ENCODE peak calls at places on chromosomes 12 and 14, in ten cellular contexts. Z is uterus, M is lower leg skin, A is ovary, L is thyroid gland, J is IMR-90, C is A549, X is body of pancreas, Y is stomach, I is transverse colon. E is an unnamed sample.

GRCh38 chr14:32200368-32201195 is 1.3 kb upstream of the RNU6-7 start:
- DNase-seq in Z (no peak), M (no peak), A (no peak), L (no peak), J (no peak), C (no peak), X (no peak), Y (no peak), I (no peak), E (no peak)

GRCh38 chr14:89171168-89171567 is 245.9 kb downstream of the FOXN3 start:
- DNase-seq in Z (no peak), M (no peak), A (no peak), L (no peak), J (peak; percentile 41), C (no peak), X (no peak), Y (no peak), I (no peak), E (no peak)

GRCh38 chr12:87660987-87661769 is 368.0 kb downstream of the C12orf50 start:
- DNase-seq in Z (no peak), M (peak; percentile 18), A (no peak), L (no peak), J (peak; percentile 4), C (no peak), X (peak; percentile 12), Y (no peak), I (no peak), E (no peak)

GRCh38 chr12:6078378-6079083 is 45.9 kb downstream of the VWF start:
- DNase-seq in Z (no peak), M (no peak), A (no peak), L (no peak), J (no peak), C (no peak), X (no peak), Y (no peak), I (no peak), E (no peak)

GRCh38 chr14:39488600-39488999 is 56.4 kb upstream of the FBXO33 start:
- DNase-seq in Z (no peak), M (no peak), A (no peak), L (no peak), J (peak; percentile 12), C (no peak), X (no peak), Y (no peak), I (no peak), E (no peak)

GRCh38 chr14:29853272-29853671 is 74.4 kb downstream of the PRKD1 start:
- DNase-seq in Z (no peak), M (no peak), A (no peak), L (no peak), J (peak; percentile 19), C (no peak), X (no peak), Y (no peak), I (no peak), E (no peak)

GRCh38 chr14:31943861-31944255 is 133.2 kb upstream of the ARHGAP5 start:
- DNase-seq in Z (no peak), M (no peak), A (no peak), L (no peak), J (no peak), C (no peak), X (no peak), Y (no peak), I (peak; percentile 25), E (no peak)

GRCh38 chr12:13187399-13187798 is 9.1 kb upstream of the EMP1 start:
- DNase-seq in Z (no peak), M (no peak), A (no peak), L (no peak), J (peak; percentile 88), C (peak; percentile 51), X (no peak), Y (no peak), I (no peak), E (no peak)

GRCh38 chr14:90253826-90254225 is 2.5 kb upstream of the PSMC1 start:
- DNase-seq in Z (no peak), M (no peak), A (no peak), L (no peak), J (no peak), C (no peak), X (no peak), Y (no peak), I (no peak), E (no peak)

DNA sequence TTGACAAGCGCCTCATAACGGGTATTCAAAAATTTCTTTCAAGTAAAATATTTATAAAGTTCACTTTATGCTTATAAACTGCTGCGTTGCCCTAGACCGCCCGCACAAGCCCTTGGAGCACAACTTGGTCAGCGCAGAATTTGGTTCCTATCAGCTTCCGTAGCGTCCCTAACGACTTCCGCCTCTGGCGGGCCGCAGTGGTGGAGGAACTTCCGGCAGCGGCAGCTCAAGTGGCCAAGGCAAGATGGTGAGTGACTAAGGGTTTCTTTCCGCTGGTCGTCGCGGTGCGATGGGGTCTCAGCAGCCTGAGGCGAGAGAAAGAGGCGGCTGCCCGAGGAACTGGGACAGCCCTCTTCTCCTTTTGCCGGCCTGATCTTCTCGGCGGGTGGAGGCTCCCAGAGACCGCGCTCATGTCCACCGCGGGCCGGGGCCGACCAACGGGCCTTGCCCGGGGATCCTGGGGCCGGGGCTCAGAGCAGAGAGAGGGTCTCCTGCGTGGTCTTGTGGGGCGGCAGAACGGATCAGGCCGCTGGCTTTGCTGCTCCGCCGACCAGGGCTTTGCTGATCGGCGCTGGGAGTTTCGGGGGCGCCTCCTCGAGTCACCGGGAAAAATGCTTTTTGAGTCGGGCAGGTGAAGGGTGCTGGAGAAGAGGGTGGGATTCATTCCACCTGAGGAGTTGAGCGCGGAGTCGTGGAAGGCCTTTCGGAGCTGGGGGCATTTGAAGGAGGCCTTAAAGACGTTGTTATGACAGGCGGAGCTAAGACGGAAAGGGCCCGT is at the start of gene PSMC1:
- DNase-seq in Z (peak; percentile 89), M (peak; percentile 88), A (peak; percentile 90), L (peak; percentile 93), J (peak; percentile 97), C (peak; percentile 83), X (peak; percentile 88), Y (peak; percentile 91), I (peak; percentile 93), E (peak; percentile 85)
- TF ChIP-seq POLR2A in Z (no peak), M (no peak), A (no peak), L (peak; percentile 56), J (peak; percentile 94), C (peak; percentile 69), X (peak; percentile 19), Y (no peak), I (peak; percentile 64), E (no peak)

GRCh38 chr14:102831163-102831804 is 54.0 kb downstream of the TRAF3 start:
- DNase-seq in Z (no peak), M (no peak), A (no peak), L (no peak), J (no peak), C (no peak), X (no peak), Y (no peak), I (no peak), E (no peak)
- TF ChIP-seq POLR2A in Z (no peak), M (no peak), A (no peak), L (no peak), J (no peak), C (no peak), X (no peak), Y (no peak), I (no peak), E (no peak)

GRCh38 chr12:93093243-93093642 is 164.1 kb upstream of the EEA1 start:
- DNase-seq in Z (no peak), M (no peak), A (no peak), L (no peak), J (no peak), C (no peak), X (no peak), Y (no peak), I (no peak), E (no peak)

GRCh38 chr12:93098077-93098476 is 169.0 kb upstream of the EEA1 start:
- DNase-seq in Z (peak; percentile 27), M (peak; percentile 55), A (peak; percentile 62), L (peak; percentile 65), J (peak; percentile 35), C (no peak), X (peak; percentile 21), Y (peak; percentile 72), I (peak; percentile 78), E (no peak)

GRCh38 chr12:93097417-93097816 is 168.3 kb upstream of the EEA1 start:
- DNase-seq in Z (no peak), M (no peak), A (no peak), L (no peak), J (no peak), C (no peak), X (no peak), Y (no peak), I (no peak), E (no peak)

GRCh38 chr12:93092559-93092945 is 163.5 kb upstream of the EEA1 start:
- DNase-seq in Z (no peak), M (no peak), A (no peak), L (no peak), J (no peak), C (no peak), X (no peak), Y (no peak), I (no peak), E (no peak)

DNA sequence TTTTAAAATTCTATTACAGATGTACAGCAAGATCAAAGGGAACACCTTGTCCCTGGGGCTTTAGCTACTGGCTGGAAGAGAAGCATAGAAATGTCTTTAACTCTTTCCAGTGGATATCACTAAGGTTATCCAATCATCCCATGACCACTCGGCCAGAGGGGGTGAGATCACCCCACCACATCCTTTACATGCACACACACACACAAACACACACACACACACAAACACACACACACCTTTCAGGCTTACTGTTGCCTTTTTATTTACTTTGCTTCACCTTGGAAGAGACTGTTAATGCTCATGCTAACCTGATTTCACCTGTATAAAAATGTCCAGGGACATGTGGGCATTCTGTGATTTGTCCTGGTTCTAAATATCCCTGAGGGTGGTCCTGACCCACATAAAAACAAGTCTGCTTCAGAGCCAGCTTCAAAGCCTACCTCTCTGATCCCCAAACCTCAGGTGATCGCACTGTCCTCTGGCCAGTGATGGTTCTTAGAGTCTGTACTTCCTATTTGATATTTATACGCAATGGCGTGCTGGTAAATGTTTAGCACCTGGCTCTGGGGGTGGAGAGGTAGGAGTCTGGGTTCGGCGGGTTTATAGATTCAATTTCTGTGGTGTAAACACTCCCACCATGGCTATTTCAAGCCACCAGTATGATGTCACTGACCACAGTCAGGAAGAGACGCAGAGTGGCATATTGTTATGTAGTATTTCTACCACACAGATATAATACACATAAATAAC is 166.1 kb upstream of the EEA1 start:
- DNase-seq in Z (no peak), M (no peak), A (no peak), L (no peak), J (no peak), C (no peak), X (no peak), Y (no peak), I (no peak), E (no peak)
- TF ChIP-seq POLR2A in Z (no peak), M (no peak), A (no peak), L (no peak), J (no peak), C (no peak), X (no peak), Y (no peak), I (no peak), E (no peak)

GRCh38 chr12:70367268-70368141 is 1.4 kb downstream of the KCNMB4 start:
- DNase-seq in Z (no peak), M (no peak), A (no peak), L (no peak), J (peak; percentile 11), C (no peak), X (no peak), Y (no peak), I (no peak), E (no peak)

GRCh38 chr12:70364695-70365397 is 1.2 kb upstream of the KCNMB4 start:
- DNase-seq in Z (no peak), M (no peak), A (no peak), L (peak; percentile 2), J (no peak), C (peak; percentile 6), X (no peak), Y (no peak), I (no peak), E (no peak)

GRCh38 chr12:70366581-70367267 is 634 bp downstream of the KCNMB4 start:
- DNase-seq in Z (peak; percentile 28), M (peak; percentile 22), A (peak; percentile 56), L (peak; percentile 51), J (peak; percentile 31), C (peak; percentile 14), X (peak; percentile 28), Y (peak; percentile 40), I (peak; percentile 41), E (peak; percentile 24)

GRCh38 chr12:70365398-70365647 is 767 bp upstream of the KCNMB4 start:
- DNase-seq in Z (peak; percentile 13), M (no peak), A (no peak), L (no peak), J (no peak), C (no peak), X (no peak), Y (no peak), I (no peak), E (no peak)

DNA sequence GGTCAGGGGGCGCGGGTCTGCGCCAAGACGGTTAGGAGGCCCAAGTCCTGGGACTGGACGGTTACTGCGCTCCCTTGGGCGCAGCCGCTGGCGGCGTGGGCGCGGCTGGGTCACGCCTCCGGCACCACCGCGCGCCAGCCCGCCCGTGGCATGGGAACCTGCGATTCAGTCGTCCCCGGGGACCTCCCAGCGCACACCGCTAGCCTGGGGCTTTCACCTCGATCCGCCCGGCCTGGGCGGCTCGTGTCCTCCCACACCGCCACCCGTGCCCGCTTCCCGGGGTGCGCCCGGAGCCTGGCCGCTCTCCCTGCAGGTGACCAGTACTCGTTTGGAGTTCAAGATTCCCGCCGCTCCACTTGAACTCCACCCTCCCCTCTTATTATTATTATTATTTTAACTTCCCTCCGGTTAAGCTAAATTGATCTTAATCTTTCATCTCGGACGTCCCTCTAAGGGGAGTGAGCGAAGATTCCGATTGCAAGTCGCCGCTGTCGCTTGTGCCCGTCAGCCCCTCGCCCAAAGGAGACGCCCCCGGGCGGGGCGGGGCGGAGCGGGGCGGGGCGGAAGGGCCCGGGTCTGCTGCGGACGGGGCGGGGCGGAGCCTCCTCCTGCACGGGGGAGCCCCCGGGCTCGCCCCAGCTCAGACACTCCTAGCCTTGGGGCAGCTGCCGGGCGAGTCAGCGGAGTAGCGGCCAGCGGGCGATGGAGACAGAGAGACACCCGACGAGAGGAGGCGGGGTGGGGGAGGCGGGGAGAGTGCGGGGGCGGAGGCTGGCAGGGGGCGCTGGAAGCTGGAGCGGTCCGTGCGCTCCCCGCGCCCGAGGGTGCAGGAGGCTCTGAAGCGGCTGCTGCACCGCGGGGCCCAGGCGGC is at the start of gene KCNMB4:
- DNase-seq in Z (peak; percentile 63), M (peak; percentile 35), A (peak; percentile 76), L (peak; percentile 64), J (peak; percentile 10), C (peak; percentile 53), X (peak; percentile 36), Y (peak; percentile 49), I (peak; percentile 59), E (peak; percentile 34)
- TF ChIP-seq POLR2A in Z (no peak), M (no peak), A (no peak), L (peak; percentile 33), J (no peak), C (no peak), X (no peak), Y (no peak), I (no peak), E (no peak)